ENCODE peak calls at places on chromosomes 7 and 10, in four cellular contexts. One of them, this sample, is unnamed.

GRCh38 chr7:135165862-135166261 is 4.6 kb downstream of the CYREN start:
- DNase-seq in kidney epithelial cell: no peak
- DNase-seq in hepatocyte: no peak
- DNase-seq in HFF-Myc: no peak
- DNase-seq in this sample: no peak

GRCh38 chr10:4678023-4678950 is 147.7 kb upstream of the AKR1E2 start:
- DNase-seq in kidney epithelial cell: no peak
- DNase-seq in hepatocyte: peak; percentile 50
- DNase-seq in HFF-Myc: no peak
- DNase-seq in this sample: no peak

GRCh38 chr10:36111676-36112075 is 469.6 kb upstream of the FZD8 start:
- DNase-seq in kidney epithelial cell: no peak
- DNase-seq in hepatocyte: no peak
- DNase-seq in HFF-Myc: no peak
- DNase-seq in this sample: no peak

GRCh38 chr10:52583341-52583740 is 189.2 kb downstream of the MBL2 start:
- DNase-seq in kidney epithelial cell: no peak
- DNase-seq in hepatocyte: no peak
- DNase-seq in HFF-Myc: no peak
- DNase-seq in this sample: no peak

GRCh38 chr7:27148031-27148775 is 629 bp upstream of the HOXA6 start:
- DNase-seq in kidney epithelial cell: no peak
- DNase-seq in hepatocyte: no peak
- DNase-seq in HFF-Myc: no peak
- DNase-seq in this sample: no peak

GRCh38 chr10:23065549-23065948 is 29.8 kb upstream of the MSRB2 start:
- DNase-seq in kidney epithelial cell: peak; percentile 28
- DNase-seq in hepatocyte: peak; percentile 39
- DNase-seq in HFF-Myc: peak; percentile 15
- DNase-seq in this sample: no peak

GRCh38 chr7:32381024-32381601 is 109.1 kb downstream of the LSM5 start:
- DNase-seq in kidney epithelial cell: no peak
- DNase-seq in hepatocyte: no peak
- DNase-seq in HFF-Myc: no peak
- DNase-seq in this sample: no peak

GRCh38 chr10:19788902-19789301 is 27.3 kb upstream of the PLXDC2 start:
- DNase-seq in kidney epithelial cell: no peak
- DNase-seq in hepatocyte: no peak
- DNase-seq in HFF-Myc: no peak
- DNase-seq in this sample: no peak

GRCh38 chr10:78390051-78390450 is 356.4 kb downstream of the RPS24 start:
- DNase-seq in kidney epithelial cell: no peak
- DNase-seq in hepatocyte: no peak
- DNase-seq in HFF-Myc: no peak
- DNase-seq in this sample: no peak

GRCh38 chr10:101840741-101841453 is 2.7 kb downstream of the KCNIP2 start:
- DNase-seq in kidney epithelial cell: no peak
- DNase-seq in hepatocyte: peak; percentile 91
- DNase-seq in HFF-Myc: peak; percentile 51
- DNase-seq in this sample: peak; percentile 89

GRCh38 chr10:35412336-35412735 is 76.0 kb downstream of the CCNY start:
- DNase-seq in kidney epithelial cell: no peak
- DNase-seq in hepatocyte: no peak
- DNase-seq in HFF-Myc: no peak
- DNase-seq in this sample: no peak

GRCh38 chr7:37893359-37893758 is 23.3 kb downstream of the SFRP4 start:
- DNase-seq in kidney epithelial cell: no peak
- DNase-seq in hepatocyte: no peak
- DNase-seq in HFF-Myc: no peak
- DNase-seq in this sample: no peak

GRCh38 chr10:106707657-106708056 is 456.8 kb downstream of the SORCS1 start:
- DNase-seq in kidney epithelial cell: no peak
- DNase-seq in hepatocyte: no peak
- DNase-seq in HFF-Myc: no peak
- DNase-seq in this sample: no peak

GRCh38 chr7:134532155-134533089 is 5.1 kb downstream of the AKR1B10 start:
- DNase-seq in kidney epithelial cell: no peak
- DNase-seq in hepatocyte: no peak
- DNase-seq in HFF-Myc: no peak
- DNase-seq in this sample: no peak

GRCh38 chr7:23043441-23043840 is 29.5 kb upstream of the HYCC1 start:
- DNase-seq in kidney epithelial cell: no peak
- DNase-seq in hepatocyte: no peak
- DNase-seq in HFF-Myc: no peak
- DNase-seq in this sample: no peak

GRCh38 chr7:127938588-127938987 is 92.6 kb downstream of the LRRC4 start:
- DNase-seq in kidney epithelial cell: no peak
- DNase-seq in hepatocyte: peak; percentile 14
- DNase-seq in HFF-Myc: no peak
- DNase-seq in this sample: no peak

GRCh38 chr10:50585921-50586739 is 37.6 kb downstream of the SGMS1 start:
- DNase-seq in kidney epithelial cell: no peak
- DNase-seq in hepatocyte: peak; percentile 34
- DNase-seq in HFF-Myc: no peak
- DNase-seq in this sample: no peak

GRCh38 chr7:44961844-44962482 is 16.9 kb downstream of the MYO1G start:
- DNase-seq in kidney epithelial cell: no peak
- DNase-seq in hepatocyte: no peak
- DNase-seq in HFF-Myc: no peak
- DNase-seq in this sample: no peak

GRCh38 chr7:38822556-38822955 is 86.4 kb downstream of the VPS41 start:
- DNase-seq in kidney epithelial cell: no peak
- DNase-seq in hepatocyte: no peak
- DNase-seq in HFF-Myc: no peak
- DNase-seq in this sample: no peak

GRCh38 chr7:91852263-91852741 is 28.2 kb downstream of the MTERF1 start:
- DNase-seq in kidney epithelial cell: no peak
- DNase-seq in hepatocyte: peak; percentile 24
- DNase-seq in HFF-Myc: no peak
- DNase-seq in this sample: no peak
- TF ChIP-seq CTCF in kidney epithelial cell: no peak
- TF ChIP-seq CTCF in hepatocyte: peak; percentile 10
- TF ChIP-seq CTCF in HFF-Myc: peak; percentile 23
- TF ChIP-seq CTCF in this sample: peak; percentile 16

DNA sequence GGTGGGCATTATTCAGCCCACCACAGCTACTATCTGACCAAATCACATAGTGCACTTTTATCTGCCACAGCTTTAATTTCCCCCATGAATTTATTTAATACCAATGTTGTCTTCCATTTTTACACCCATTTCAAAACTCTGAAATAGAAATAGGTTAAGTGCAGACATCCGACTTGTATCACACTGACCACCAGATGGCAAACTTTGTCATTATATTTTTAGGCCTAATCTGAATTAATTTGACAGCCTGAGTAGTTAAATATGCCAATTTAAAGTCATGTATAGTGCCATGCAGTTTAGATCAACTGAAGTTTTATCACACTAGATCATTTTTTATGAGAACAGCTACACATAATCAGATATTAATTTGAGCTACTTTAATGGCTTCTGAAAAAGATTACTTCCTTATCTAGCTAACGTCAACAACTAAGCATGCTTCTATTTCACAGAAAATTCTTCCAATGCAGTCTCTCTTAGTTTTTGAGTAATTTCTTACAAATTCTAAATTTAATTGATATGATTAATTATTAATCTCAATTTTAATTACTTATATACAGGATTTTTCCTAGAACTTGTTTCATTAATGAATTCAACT is 566.4 kb downstream of the GFRA1 start:
- DNase-seq in kidney epithelial cell: no peak
- DNase-seq in hepatocyte: peak; percentile 23
- DNase-seq in HFF-Myc: peak; percentile 19
- DNase-seq in this sample: no peak
- TF ChIP-seq CTCF in kidney epithelial cell: peak; percentile 45
- TF ChIP-seq CTCF in hepatocyte: peak; percentile 74
- TF ChIP-seq CTCF in HFF-Myc: peak; percentile 32
- TF ChIP-seq CTCF in this sample: peak; percentile 82

DNA sequence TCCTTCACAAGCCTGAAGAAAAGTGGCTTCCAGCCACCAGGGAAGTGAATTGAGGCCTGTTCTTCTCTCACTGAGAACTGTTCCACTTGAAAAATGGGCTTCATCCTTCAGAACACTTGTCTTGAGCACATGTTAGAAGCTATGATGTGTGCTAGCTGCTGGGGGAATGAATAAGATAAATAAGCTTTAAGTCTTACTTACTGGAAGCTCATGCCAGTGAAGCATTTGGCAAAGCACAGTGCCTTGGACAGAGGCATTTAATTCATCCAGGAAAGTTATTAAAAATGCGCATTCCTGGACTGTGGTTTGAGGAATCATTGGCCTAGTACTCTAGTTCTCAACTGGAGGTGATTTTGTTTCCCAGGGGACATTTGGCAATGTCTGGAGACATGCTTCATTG is 133.7 kb downstream of the BMPER start:
- DNase-seq in kidney epithelial cell: no peak
- DNase-seq in hepatocyte: no peak
- DNase-seq in HFF-Myc: no peak
- DNase-seq in this sample: no peak
- TF ChIP-seq CTCF in kidney epithelial cell: no peak
- TF ChIP-seq CTCF in hepatocyte: no peak
- TF ChIP-seq CTCF in HFF-Myc: no peak
- TF ChIP-seq CTCF in this sample: no peak

DNA sequence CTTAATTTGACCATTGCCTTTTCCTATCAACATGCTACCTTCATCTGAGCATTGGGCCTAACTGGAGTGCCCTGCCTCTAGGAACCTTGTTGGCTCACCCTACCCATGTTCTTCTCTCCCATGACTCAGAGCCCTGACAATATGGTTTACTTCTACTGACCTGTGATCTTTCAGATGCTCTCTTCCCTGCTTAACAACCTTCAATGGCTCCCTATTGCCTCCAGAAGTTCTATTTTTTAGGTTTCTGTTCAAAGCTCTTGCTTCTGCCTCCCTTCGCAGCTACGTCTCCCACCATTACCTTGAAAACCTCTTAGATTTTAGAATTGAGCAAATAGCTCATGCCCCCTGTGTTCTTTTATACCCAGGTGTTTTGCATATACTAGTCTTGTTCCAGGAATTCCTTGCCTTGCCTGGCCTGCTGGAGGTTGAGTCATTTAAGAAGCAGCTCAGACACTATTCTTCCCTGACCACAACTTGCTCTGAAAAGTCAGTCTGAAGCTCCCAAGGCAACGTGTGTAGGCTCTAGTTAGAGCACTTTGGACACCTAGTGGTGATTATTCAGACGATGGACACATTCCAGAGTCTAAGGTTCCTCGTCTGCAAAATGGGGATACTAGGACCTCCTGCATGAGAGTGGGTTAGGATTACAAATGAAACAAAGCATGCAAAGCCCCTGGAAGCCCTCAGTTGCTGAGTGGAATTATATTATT is 64.4 kb upstream of the EMX2 start:
- DNase-seq in kidney epithelial cell: peak; percentile 97
- DNase-seq in hepatocyte: peak; percentile 54
- DNase-seq in HFF-Myc: peak; percentile 72
- DNase-seq in this sample: no peak
- TF ChIP-seq CTCF in kidney epithelial cell: peak; percentile 50
- TF ChIP-seq CTCF in hepatocyte: peak; percentile 36
- TF ChIP-seq CTCF in HFF-Myc: peak; percentile 21
- TF ChIP-seq CTCF in this sample: peak; percentile 46

This sample was measured in type B pancreatic cell.